ENCODE peak calls at places on chromosomes 4 and X, in nine cellular contexts. V, Y, T, H, Q, M, Z, A and D are unnamed samples.

GRCh38 chrX:8520791-8521190 is 56.2 kb downstream of the VCX3B start:
- DNase-seq in T (no peak), V (no peak), Y (no peak), Z (no peak), M (no peak), Q (no peak), H (no peak), A (no peak), D (no peak)

GRCh38 chr4:100908540-100908939 is 390.7 kb upstream of the EMCN start:
- DNase-seq in M (no peak), Q (no peak), A (no peak), Z (no peak), Y (no peak), T (no peak), V (no peak), H (no peak), D (no peak)

GRCh38 chr4:105996845-105997244 is 101.6 kb downstream of the NPNT start:
- DNase-seq in A (no peak), M (no peak), H (no peak), Y (peak; percentile 37), T (no peak), Q (no peak), Z (no peak), V (no peak), D (no peak)

GRCh38 chrX:18649498-18649951 is 22.4 kb downstream of the RS1 start:
- DNase-seq in Z (no peak), Q (peak; percentile 75), M (no peak), A (no peak), H (no peak), Y (peak; percentile 46), T (no peak), V (no peak), D (no peak)

GRCh38 chr4:74418063-74418670 is 26.8 kb upstream of the AREG start:
- DNase-seq in A (no peak), Z (no peak), M (no peak), H (no peak), V (peak; percentile 83), Y (peak; percentile 69), T (no peak), Q (no peak), D (no peak)

GRCh38 chrX:150731795-150732194 is 38.6 kb downstream of the MTMR1 start:
- DNase-seq in V (no peak), Z (no peak), T (no peak), Y (peak; percentile 74), A (no peak), Q (no peak), M (no peak), H (no peak), D (no peak)

GRCh38 chrX:404656-405055 is 17.9 kb upstream of the PPP2R3B start:
- DNase-seq in M (no peak), Y (no peak), Z (no peak), V (no peak), T (no peak), H (no peak), Q (no peak), A (no peak), D (no peak)

GRCh38 chr4:40241936-40242590 is 45.2 kb downstream of the RHOH start:
- DNase-seq in Z (no peak), Y (no peak), H (no peak), A (no peak), Q (no peak), M (no peak), T (no peak), V (no peak), D (no peak)

GRCh38 chr4:866761-867390 is 40.9 kb upstream of the CPLX1 start:
- DNase-seq in T (no peak), A (no peak), V (no peak), Q (no peak), Z (no peak), H (no peak), M (no peak), Y (no peak), D (no peak)

GRCh38 chr4:20253272-20253798 is 1.6 kb downstream of the SLIT2 start:
- DNase-seq in A (no peak), M (no peak), Z (peak; percentile 25), Y (no peak), Q (no peak), H (no peak), V (no peak), T (no peak), D (no peak)